ENCODE peak calls at places on chromosomes 11 and 22, in five cellular contexts. J, O, I, V and S are unnamed samples.

GRCh38 chr11:43922295-43922648 is 20.2 kb upstream of the C11orf96 start:
- DNase-seq in J (no peak), I (no peak), O (no peak), V (no peak), S (no peak)

GRCh38 chr11:58546841-58547240 is 28.8 kb downstream of the LPXN start:
- DNase-seq in I (no peak), V (no peak), O (no peak), J (no peak), S (no peak)

GRCh38 chr22:31625661-31626426 is 36.2 kb downstream of the PISD start:
- DNase-seq in V (no peak), O (no peak), I (peak), J (no peak), S (no peak)

GRCh38 chr11:15945726-15946125 is 410.6 kb downstream of the SOX6 start:
- DNase-seq in O (no peak), J (no peak), V (no peak), I (no peak), S (no peak)

GRCh38 chr11:47259178-47259977 is 1.6 kb downstream of the NR1H3 start:
- DNase-seq in I (peak), J (no peak), V (peak), O (peak), S (no peak)

GRCh38 chr11:9138612-9139579 is 47.5 kb upstream of the SCUBE2 start:
- DNase-seq in O (peak), J (no peak), I (peak), V (no peak), S (no peak)

GRCh38 chr11:128670631-128671030 is 23.2 kb upstream of the FLI1 start:
- DNase-seq in I (no peak), O (no peak), V (no peak), J (no peak), S (no peak)

GRCh38 chr22:29480512-29481264 is 670 bp downstream of the NEFH start:
- DNase-seq in V (peak), I (peak), O (no peak), J (peak), S (no peak)

GRCh38 chr11:35717520-35717919 is 54.9 kb downstream of the TRIM44 start:
- DNase-seq in V (no peak), J (peak), O (no peak), I (no peak), S (no peak)

GRCh38 chr22:23831261-23831660 is 7.5 kb downstream of the DERL3 start:
- DNase-seq in V (no peak), O (no peak), I (no peak), J (no peak), S (no peak)

GRCh38 chr11:58625086-58625485 is 2.6 kb downstream of the CNTF start:
- DNase-seq in O (no peak), V (no peak), J (no peak), I (no peak), S (no peak)

GRCh38 chr11:44611687-44612437 is 46.4 kb downstream of the CD82 start:
- DNase-seq in J (peak), O (no peak), V (no peak), I (no peak), S (no peak)

GRCh38 chr22:33923660-33924246 is 3.5 kb upstream of the LARGE1 start:
- DNase-seq in I (peak), O (peak), V (peak), J (no peak), S (peak)

GRCh38 chr11:17405232-17406005 is 17.0 kb upstream of the KCNJ11 start:
- DNase-seq in V (peak), J (no peak), I (peak), O (peak), S (no peak)

GRCh38 chr11:120522021-120522420 is 10.5 kb downstream of the GRIK4 start:
- DNase-seq in V (no peak), O (no peak), J (no peak), I (no peak), S (no peak)

GRCh38 chr11:133964356-133964755 is 7.6 kb upstream of the IGSF9B start:
- DNase-seq in J (no peak), O (no peak), I (no peak), V (no peak), S (no peak)

GRCh38 chr22:17303840-17304779 is 65.2 kb upstream of the CECR2 start:
- DNase-seq in I (no peak), V (no peak), O (no peak), J (peak), S (peak)

GRCh38 chr11:31926816-31927528 is 115.8 kb upstream of the PAX6 start:
- DNase-seq in O (no peak), J (no peak), I (no peak), V (no peak), S (no peak)

GRCh38 chr11:31922450-31922849 is 111.3 kb upstream of the PAX6 start:
- DNase-seq in J (no peak), V (no peak), I (no peak), O (no peak), S (no peak)

GRCh38 chr11:31919175-31919574 is 108.1 kb upstream of the PAX6 start:
- DNase-seq in V (no peak), I (no peak), O (no peak), J (no peak), S (no peak)

GRCh38 chr11:31915867-31916266 is 104.7 kb upstream of the PAX6 start:
- DNase-seq in I (no peak), J (no peak), V (no peak), O (no peak), S (no peak)

DNA sequence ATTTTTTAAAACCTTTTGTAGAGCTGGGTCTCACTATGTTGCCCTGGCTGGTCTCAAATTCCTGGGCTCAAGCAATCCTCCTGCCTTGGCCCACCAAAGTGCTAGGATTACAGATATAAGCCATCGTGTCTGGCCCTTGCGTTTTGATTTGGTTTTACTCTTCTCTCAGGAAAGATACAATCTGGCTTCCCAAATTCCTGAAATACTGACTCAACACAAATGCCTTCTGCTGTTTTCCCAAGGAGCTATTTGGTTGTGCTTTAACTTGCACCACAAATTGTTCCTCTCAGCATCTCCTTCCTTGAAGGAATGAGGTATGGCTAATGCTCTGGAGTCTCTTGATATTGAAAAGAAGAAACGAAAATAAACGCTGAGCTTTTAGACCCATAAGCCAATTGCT is 109.9 kb upstream of the PAX6 start:
- DNase-seq in O (no peak), J (no peak), I (no peak), V (no peak), S (no peak)
- TF ChIP-seq TAF1 in O (no peak), J (no peak), I (no peak), V (no peak), S (no peak)

DNA sequence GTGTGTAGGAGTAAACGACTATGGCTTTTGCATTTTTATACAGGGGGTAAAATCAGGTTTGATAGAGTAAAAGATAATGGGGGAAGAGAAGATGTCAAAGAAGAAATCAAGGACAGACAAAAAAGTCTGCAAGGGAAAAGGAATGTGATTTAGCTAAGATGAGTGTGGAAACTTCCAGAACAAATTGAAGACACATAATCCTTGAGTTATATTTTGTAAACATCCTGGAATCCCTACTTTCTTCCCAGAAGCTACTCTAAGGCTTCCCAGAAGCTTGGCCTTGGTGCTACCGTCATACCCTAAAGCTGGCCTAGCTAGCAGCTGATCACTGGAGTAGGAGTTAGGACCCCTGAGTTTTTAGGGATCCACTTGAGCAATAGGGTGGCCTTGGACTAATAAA is 82.4 kb downstream of the BLID start:
- DNase-seq in V (no peak), J (no peak), I (no peak), O (no peak), S (no peak)
- TF ChIP-seq TAF1 in V (no peak), J (no peak), I (no peak), O (no peak), S (no peak)

GRCh38 chr11:23903044-23903704 is 593.7 kb upstream of the LUZP2 start:
- DNase-seq in I (no peak), J (no peak), O (peak), V (no peak), S (no peak)
- TF ChIP-seq TAF1 in I (no peak), J (no peak), O (no peak), V (no peak), S (no peak)

GRCh38 chr11:59767212-59767611 is 12.0 kb downstream of the STX3 start:
- DNase-seq in O (no peak), I (no peak), J (no peak), V (no peak), S (no peak)
- TF ChIP-seq TAF1 in O (no peak), I (no peak), J (no peak), V (no peak), S (no peak)

DNA sequence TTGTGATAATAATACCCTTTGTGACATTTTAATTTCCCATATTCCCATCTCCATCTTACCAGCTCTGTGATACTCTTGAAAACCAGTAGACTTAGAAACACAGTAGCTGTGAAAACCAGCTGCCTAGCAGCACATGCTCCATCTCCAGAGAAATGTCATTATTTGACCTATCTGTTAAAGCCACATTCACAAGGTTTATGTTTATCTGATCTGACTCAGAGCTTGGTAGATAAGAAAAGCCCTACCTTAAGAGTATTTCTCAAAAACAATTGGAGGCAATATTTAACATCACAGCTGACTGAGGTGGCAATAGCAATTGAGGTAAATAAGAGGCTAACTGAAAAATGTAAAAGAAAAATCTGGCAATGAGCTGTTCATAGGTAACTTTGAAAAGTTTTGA is 8.1 kb upstream of the ANO3 start:
- DNase-seq in I (no peak), V (no peak), J (no peak), O (no peak), S (no peak)
- TF ChIP-seq TAF1 in I (no peak), V (no peak), J (no peak), O (no peak), S (no peak)

GRCh38 chr11:59807047-59807446 is 3.5 kb downstream of the MRPL16 start:
- DNase-seq in O (peak), J (no peak), I (no peak), V (no peak), S (no peak)

GRCh38 chr11:59800390-59801037 is 10.1 kb downstream of the MRPL16 start:
- DNase-seq in J (no peak), V (no peak), I (no peak), O (no peak), S (no peak)

GRCh38 chr11:59801981-59802638 is 8.5 kb downstream of the MRPL16 start:
- DNase-seq in O (no peak), V (peak), I (no peak), J (no peak), S (no peak)

GRCh38 chr11:59801160-59801706 is 9.3 kb downstream of the MRPL16 start:
- DNase-seq in I (no peak), J (no peak), V (no peak), O (no peak), S (no peak)

DNA sequence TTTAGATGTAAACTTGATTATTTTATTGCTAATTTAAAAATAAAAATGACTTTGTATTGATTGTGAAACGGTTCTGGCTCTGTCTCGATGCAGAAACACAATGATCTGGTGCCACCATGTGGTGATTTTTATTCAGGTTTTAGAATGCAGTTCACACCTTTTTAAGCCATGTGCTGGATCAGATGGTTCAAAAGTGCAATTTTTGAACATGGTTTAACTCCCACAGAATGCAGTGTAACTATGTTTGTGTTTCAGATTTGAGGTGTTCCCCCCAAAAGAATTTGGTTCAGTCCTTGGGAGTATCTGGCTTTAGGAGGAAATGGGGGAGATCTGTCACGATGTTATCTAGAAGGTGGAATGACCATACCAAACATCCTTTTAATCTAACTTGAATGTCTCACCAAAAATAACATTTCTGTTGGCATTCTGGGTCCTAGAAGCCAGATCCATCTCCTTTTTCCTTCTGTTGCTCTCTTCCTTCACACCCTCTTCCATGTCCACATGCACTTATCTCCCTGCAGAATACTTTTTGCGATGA is 7.9 kb downstream of the MRPL16 start:
- DNase-seq in O (peak), V (peak), I (no peak), J (no peak), S (no peak)
- TF ChIP-seq TAF1 in O (no peak), V (no peak), I (no peak), J (no peak), S (no peak)

GRCh38 chr22:47872761-47873535 is 1110.5 kb downstream of the TBC1D22A start:
- DNase-seq in J (no peak), V (no peak), I (no peak), O (no peak), S (no peak)

GRCh38 chr22:47883757-47884156 is 1121.3 kb downstream of the TBC1D22A start:
- DNase-seq in I (no peak), O (no peak), J (no peak), V (no peak), S (no peak)

GRCh38 chr22:47884200-47884599 is 1121.8 kb downstream of the TBC1D22A start:
- DNase-seq in O (no peak), V (no peak), I (no peak), J (no peak), S (no peak)

GRCh38 chr22:47879346-47879745 is 1116.9 kb downstream of the TBC1D22A start:
- DNase-seq in I (no peak), V (no peak), J (no peak), O (no peak), S (no peak)

DNA sequence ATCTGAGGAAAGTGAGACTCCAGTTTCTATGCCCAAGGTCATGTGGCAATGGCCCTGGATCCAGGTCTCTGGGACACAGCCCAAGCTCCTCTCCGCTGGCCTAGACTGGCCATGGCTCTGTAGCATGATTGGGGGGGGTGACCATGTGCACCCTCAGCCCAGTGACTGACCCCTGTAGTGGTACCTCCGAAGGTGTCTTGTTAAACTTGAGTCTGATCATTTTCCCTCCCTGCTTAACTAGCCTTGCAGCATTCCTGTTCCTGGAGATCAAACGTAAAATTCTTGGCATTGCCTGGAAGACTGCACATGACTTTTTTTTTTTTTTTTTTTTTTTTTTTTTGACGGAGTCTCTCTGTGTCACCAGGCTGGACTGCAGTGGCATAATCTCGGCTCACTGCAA is 1116.0 kb downstream of the TBC1D22A start:
- DNase-seq in I (no peak), V (no peak), J (no peak), O (no peak), S (no peak)
- TF ChIP-seq TAF1 in I (no peak), V (no peak), J (no peak), O (no peak), S (no peak)

DNA sequence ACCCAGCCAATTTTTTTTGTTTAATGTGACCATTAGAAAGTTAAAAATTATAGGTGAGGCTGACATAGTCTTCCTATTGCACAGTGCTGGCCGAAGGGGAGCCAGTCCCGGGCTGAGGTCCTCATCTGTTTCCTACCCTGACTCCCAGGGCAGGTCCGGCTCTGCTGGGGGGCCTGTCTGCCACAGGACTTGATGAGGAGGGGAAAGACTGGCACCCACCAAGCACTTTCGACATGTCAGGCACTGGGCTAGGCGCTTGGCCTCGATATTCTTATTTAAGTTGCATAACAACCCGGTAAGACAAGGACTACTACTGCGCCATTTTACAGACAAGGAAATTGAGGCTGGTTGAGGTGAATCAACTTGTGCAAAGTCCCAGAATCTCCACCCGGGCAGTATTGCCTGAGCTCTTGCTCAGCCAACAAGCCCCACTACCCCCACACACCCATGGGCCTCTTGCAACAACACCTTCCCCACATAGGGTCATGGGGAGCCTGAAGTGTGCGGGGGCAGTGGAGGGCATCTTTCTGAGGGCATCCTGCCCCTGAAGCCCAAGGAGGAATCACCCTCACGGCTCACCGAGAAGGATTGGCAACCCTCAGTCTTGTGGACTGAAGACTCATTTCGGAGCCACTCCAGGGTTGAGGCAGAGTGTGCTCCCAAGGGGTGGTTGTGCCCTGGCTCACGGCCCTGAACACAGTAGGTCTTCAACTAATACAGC is 62.7 kb upstream of the LINC01488 start:
- DNase-seq in V (no peak), J (no peak), I (no peak), O (no peak), S (no peak)
- TF ChIP-seq TAF1 in V (no peak), J (no peak), I (no peak), O (no peak), S (no peak)

GRCh38 chr11:70490723-70491558 is 92.6 kb downstream of the CTTN start:
- DNase-seq in J (no peak), O (no peak), V (no peak), I (no peak), S (no peak)

GRCh38 chr11:70493089-70493474 is 94.8 kb downstream of the CTTN start:
- DNase-seq in I (no peak), O (no peak), J (no peak), V (no peak), S (no peak)

GRCh38 chr11:70493891-70494290 is 95.6 kb downstream of the CTTN start:
- DNase-seq in J (no peak), O (no peak), I (no peak), V (no peak), S (no peak)

GRCh38 chr11:70490208-70490607 is 91.9 kb downstream of the CTTN start:
- DNase-seq in I (no peak), O (no peak), J (no peak), V (no peak), S (no peak)

GRCh38 chr11:70491696-70492472 is 93.6 kb downstream of the CTTN start:
- DNase-seq in J (no peak), V (no peak), I (no peak), O (no peak), S (no peak)
- TF ChIP-seq TAF1 in J (no peak), V (no peak), I (no peak), O (no peak), S (no peak)

GRCh38 chr11:352456-353180 is 16.7 kb upstream of the B4GALNT4 start:
- DNase-seq in J (no peak), I (no peak), O (no peak), V (no peak), S (no peak)

GRCh38 chr11:355581-356458 is 13.5 kb upstream of the B4GALNT4 start:
- DNase-seq in I (peak), J (peak), V (peak), O (peak), S (peak)

GRCh38 chr11:351411-351810 is 17.9 kb upstream of the B4GALNT4 start:
- DNase-seq in J (no peak), O (no peak), V (no peak), I (no peak), S (no peak)

GRCh38 chr11:350723-351255 is 18.5 kb upstream of the B4GALNT4 start:
- DNase-seq in O (no peak), V (no peak), I (no peak), J (peak), S (no peak)

GRCh38 chr11:353315-353857 is 15.9 kb upstream of the B4GALNT4 start:
- DNase-seq in V (no peak), O (peak), I (no peak), J (no peak), S (no peak)
- TF ChIP-seq TAF1 in V (no peak), O (peak), I (no peak), J (no peak), S (no peak)